ENCODE peak calls at places on chromosomes 16 and 17, in six cellular contexts. C, E, M, H, X and S are unnamed samples.

GRCh38 chr16:57235128-57236092 is 9.6 kb upstream of the ARL2BP start:
- DNase-seq in C (no peak), H (no peak), E (no peak), X (no peak), M (no peak), S (no peak)

GRCh38 chr17:67386965-67387551 is 10.0 kb downstream of the PITPNC1 start:
- DNase-seq in H (peak), C (peak), M (peak), E (peak), X (no peak), S (peak)

GRCh38 chr17:73902416-73903181 is 258.4 kb upstream of the SDK2 start:
- DNase-seq in M (peak), C (no peak), X (no peak), H (no peak), E (peak), S (peak)

GRCh38 chr16:19853132-19853972 is 31.3 kb downstream of the GPRC5B start:
- DNase-seq in H (no peak), M (no peak), X (no peak), E (no peak), C (no peak), S (no peak)

GRCh38 chr17:76612977-76613851 is 27.6 kb upstream of the ST6GALNAC2 start:
- DNase-seq in E (no peak), M (peak), C (no peak), H (no peak), X (no peak), S (peak)

GRCh38 chr16:27429981-27430441 is 28.0 kb downstream of the IL21R start:
- DNase-seq in E (peak), C (no peak), M (no peak), H (no peak), X (no peak), S (no peak)

GRCh38 chr16:85579883-85580607 is 33.1 kb upstream of the GSE1 start:
- DNase-seq in C (no peak), M (no peak), X (no peak), E (no peak), H (no peak), S (no peak)

GRCh38 chr17:45366049-45366448 is 49.2 kb upstream of the MAP3K14 start:
- DNase-seq in C (no peak), M (no peak), X (no peak), E (no peak), H (no peak), S (no peak)

GRCh38 chr16:12449795-12450194 is 353.9 kb downstream of the CPPED1 start:
- DNase-seq in M (no peak), H (no peak), X (no peak), E (no peak), C (no peak), S (no peak)

GRCh38 chr16:68353366-68353765 is 42.5 kb downstream of the PRMT7 start:
- DNase-seq in X (no peak), C (peak), E (no peak), M (no peak), H (peak), S (no peak)

GRCh38 chr16:41439-42068 is 11.9 kb downstream of the POLR3K start:
- DNase-seq in H (no peak), M (no peak), E (no peak), X (no peak), C (peak), S (no peak)

GRCh38 chr17:16286009-16286946 is 67.0 kb downstream of the CENPV start:
- DNase-seq in H (peak), X (no peak), M (peak), C (peak), E (no peak), S (peak)

GRCh38 chr16:27431773-27432599 is 30.0 kb downstream of the IL21R start:
- DNase-seq in C (peak), X (peak), H (no peak), M (no peak), E (peak), S (no peak)

GRCh38 chr16:1613240-1613639 is 1.1 kb downstream of the CRAMP1 start:
- DNase-seq in C (no peak), H (no peak), M (peak), X (no peak), E (no peak), S (peak)

GRCh38 chr16:8127096-8127495 is 463.2 kb downstream of the TMEM114 start:
- DNase-seq in M (no peak), X (no peak), H (no peak), E (no peak), C (no peak), S (no peak)

GRCh38 chr17:44348234-44348987 is 3.3 kb downstream of the GRN start:
- DNase-seq in H (no peak), X (peak), C (peak), M (no peak), E (no peak), S (no peak)

GRCh38 chr17:29291163-29291752 is 2.7 kb downstream of the NUFIP2 start:
- DNase-seq in M (peak), X (no peak), C (no peak), E (peak), H (no peak), S (no peak)

GRCh38 chr16:53743149-53743566 is 39.2 kb downstream of the FTO start:
- DNase-seq in E (peak), M (peak), H (no peak), C (no peak), X (no peak), S (no peak)

GRCh38 chr17:2041561-2042354 is at the start of gene OVCA2:
- DNase-seq in E (peak), X (no peak), C (peak), M (peak), H (peak), S (peak)

DNA sequence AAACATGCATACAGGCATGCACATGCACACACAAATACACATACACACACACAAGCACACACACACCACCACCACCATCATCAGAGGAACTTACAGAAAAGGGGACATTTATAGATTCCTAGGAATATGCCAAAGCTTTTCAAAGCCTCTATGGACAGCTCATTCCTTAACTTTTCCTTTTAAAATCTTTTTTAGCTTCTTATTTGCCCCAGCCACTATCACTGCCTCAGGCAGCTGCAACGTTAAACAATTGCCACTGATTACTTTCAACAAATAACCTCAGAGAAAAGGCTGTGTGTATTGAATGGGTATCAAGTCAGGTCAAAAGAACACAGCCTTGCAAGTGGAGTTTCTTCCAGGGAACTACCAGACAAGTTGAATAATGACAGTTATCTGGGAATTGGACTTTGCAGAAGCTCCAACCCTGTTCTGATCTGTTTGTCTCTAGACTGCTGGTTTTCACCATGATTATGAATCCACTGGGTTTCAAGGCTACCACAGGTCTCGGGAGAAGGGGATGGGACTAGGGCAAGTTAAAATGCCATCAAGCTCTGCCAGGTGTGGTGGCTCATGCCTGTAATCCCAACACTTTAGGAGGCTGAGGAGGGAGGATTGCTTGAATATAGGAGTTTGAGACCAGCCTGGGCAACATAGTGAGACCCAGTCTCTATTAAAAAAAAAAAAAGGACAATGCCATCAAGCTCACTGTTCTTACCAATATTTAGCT is 21.9 kb upstream of the BEAN1 start:
- DNase-seq in E (no peak), H (no peak), C (no peak), X (no peak), M (no peak), S (no peak)
- TF ChIP-seq CTCF in E (no peak), H (no peak), C (no peak), X (no peak), M (no peak), S (no peak)

DNA sequence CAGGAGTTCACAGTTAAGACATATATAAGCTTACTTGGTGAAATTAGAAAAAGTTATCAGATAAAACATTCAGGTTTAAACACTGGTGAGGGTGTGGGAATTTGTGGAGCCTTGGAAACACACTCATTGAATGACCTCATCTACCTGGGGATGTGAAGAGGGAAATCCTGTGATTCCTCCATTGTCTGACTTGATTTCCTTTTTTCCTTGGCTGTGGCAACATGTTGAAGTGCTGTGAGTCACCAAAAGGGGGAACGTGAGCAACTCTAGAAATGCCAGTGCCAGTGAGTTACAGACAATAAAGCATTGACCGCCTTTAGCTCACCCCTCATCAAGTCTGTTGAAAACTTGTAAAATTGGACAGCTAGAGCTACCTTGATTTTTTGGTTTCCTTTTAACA is 1.8 kb downstream of the HMOX2 start:
- DNase-seq in C (no peak), X (no peak), E (peak), M (peak), H (no peak), S (no peak)
- TF ChIP-seq CTCF in C (no peak), X (no peak), E (no peak), M (peak), H (no peak), S (no peak)

DNA sequence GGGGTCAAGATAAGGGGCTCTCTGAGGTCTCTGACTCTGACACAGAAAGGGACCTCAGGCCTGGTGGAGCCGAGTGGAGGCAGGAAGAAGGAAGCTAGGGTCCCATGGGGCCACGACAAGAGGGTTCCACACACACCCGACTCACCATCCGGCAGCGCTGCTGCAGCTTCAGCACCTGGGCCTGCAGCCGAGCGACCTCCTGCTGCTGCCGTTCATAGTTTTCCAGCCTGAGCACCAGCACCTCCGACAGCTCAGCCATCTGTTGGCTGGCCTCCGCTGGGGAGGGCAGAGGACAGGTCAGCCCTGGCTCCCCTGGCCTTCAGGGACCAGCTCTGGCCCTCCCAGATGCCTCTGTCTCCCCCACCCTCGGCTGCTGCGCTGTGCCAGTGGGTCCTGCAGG is 6.4 kb downstream of the HAP1 start:
- DNase-seq in H (no peak), C (no peak), M (no peak), X (no peak), E (no peak), S (no peak)
- TF ChIP-seq CTCF in H (no peak), C (no peak), M (no peak), X (no peak), E (no peak), S (no peak)

DNA sequence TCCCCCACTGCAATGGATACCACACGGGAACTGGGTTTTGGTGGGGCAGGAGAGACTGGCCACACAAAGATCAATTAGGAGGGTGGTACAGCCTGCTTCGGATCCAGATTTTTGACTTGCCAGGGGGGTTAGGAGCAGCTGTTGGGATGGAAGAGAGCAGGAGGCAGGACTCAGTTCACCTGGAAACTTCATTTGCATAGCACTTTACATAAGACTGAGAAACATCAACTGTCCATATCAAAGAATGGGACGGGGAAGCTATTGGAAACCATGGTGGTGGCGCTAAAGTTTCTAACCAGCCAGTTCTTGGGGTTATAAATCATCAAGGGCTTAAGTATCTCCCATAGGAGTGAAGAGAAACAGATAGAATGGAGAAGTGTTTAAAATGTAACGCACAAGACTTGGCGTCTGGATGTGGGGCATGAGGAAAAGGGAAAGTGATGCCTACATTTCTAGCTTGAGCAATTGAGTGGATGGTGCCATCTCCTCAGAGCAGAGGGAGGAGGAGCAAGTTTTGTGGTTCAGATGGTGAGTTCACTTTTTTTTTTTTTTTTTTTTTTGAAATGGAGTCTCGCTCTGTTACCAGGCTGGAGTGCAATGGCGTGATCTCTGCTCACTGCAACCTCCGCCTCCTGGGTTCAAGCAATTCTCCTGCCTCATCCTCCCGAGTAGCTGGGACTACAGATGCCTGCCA is 6.4 kb upstream of the SRCAP start:
- DNase-seq in H (no peak), C (no peak), M (no peak), E (no peak), X (no peak), S (no peak)
- TF ChIP-seq CTCF in H (no peak), C (no peak), M (no peak), E (no peak), X (no peak), S (no peak)